ENCODE peak calls at places on chromosomes 3 and 15, in nine cellular contexts. J, D, Y, S, U, V, I, Q and W are unnamed samples.

GRCh38 chr3:14418259-14418658 is 15.9 kb downstream of the SLC6A6 start:
- DNase-seq in J (no peak), I (no peak), U (no peak), V (no peak), Q (no peak), S (no peak), Y (no peak), D (no peak), W (no peak)

GRCh38 chr15:32870240-32871033 is 152.6 kb downstream of the GREM1 start:
- DNase-seq in Q (no peak), U (no peak), J (peak), I (peak), V (peak), Y (peak), D (no peak), S (no peak), W (peak)

GRCh38 chr3:138696661-138697370 is 88.2 kb downstream of the FAIM start:
- DNase-seq in V (no peak), S (no peak), Q (no peak), U (no peak), I (no peak), D (no peak), Y (no peak), J (no peak), W (no peak)

GRCh38 chr15:63050737-63051700 is 8.5 kb downstream of the TPM1 start:
- DNase-seq in Q (no peak), V (no peak), S (no peak), D (no peak), U (no peak), Y (no peak), J (no peak), I (no peak), W (no peak)

GRCh38 chr3:10529809-10530208 is 24.4 kb upstream of the ATP2B2 start:
- DNase-seq in V (no peak), D (no peak), S (no peak), Q (no peak), I (no peak), J (no peak), U (no peak), Y (no peak), W (no peak)

GRCh38 chr3:129593595-129594339 is 12.7 kb downstream of the PLXND1 start:
- DNase-seq in J (no peak), I (no peak), V (no peak), Y (no peak), D (no peak), U (peak), S (peak), Q (no peak), W (no peak)

GRCh38 chr15:62641782-62642181 is 400.8 kb upstream of the TPM1 start:
- DNase-seq in U (no peak), S (no peak), D (no peak), Q (no peak), J (no peak), Y (no peak), I (no peak), V (no peak), W (no peak)

GRCh38 chr3:44106761-44107160 is 134.9 kb upstream of the TOPAZ1 start:
- DNase-seq in S (no peak), I (no peak), Q (no peak), U (no peak), V (no peak), D (no peak), Y (no peak), J (no peak), W (no peak)

GRCh38 chr3:54954516-54954915 is 26.7 kb upstream of the LRTM1 start:
- DNase-seq in Y (no peak), U (no peak), I (no peak), V (no peak), D (no peak), J (no peak), S (no peak), Q (no peak), W (no peak)

GRCh38 chr15:90091156-90091931 is 10.9 kb downstream of the IDH2 start:
- DNase-seq in S (no peak), J (no peak), Q (no peak), V (no peak), I (no peak), U (no peak), Y (no peak), D (no peak), W (no peak)